ENCODE peak calls at places on chromosomes 5 and 9, in eight cellular contexts. Y is transverse colon, L is stomach, A is sigmoid colon, U is suprapubic skin, B is H1, G is K562, K is SK-N-SH. Z is an unnamed sample.

GRCh38 chr9:107755267-107755666 is 265.7 kb upstream of the KLF4 start:
- DNase-seq in U (no peak), K (no peak), Y (peak; percentile 73), L (no peak), G (no peak), B (no peak), A (no peak), Z (no peak)

GRCh38 chr9:35396560-35397215 is 93.2 kb upstream of the RUSC2 start:
- DNase-seq in B (no peak), G (no peak), A (no peak), Y (no peak), U (no peak), K (no peak), L (no peak), Z (no peak)

GRCh38 chr5:136749016-136749415 is 383.7 kb upstream of the TRPC7 start:
- DNase-seq in G (no peak), A (no peak), Y (no peak), L (no peak), K (no peak), B (no peak), U (no peak), Z (no peak)

GRCh38 chr9:7143801-7144200 is 386.0 kb downstream of the KDM4C start:
- DNase-seq in B (no peak), U (no peak), L (no peak), Y (no peak), K (no peak), G (no peak), A (no peak), Z (no peak)

GRCh38 chr5:149260761-149261160 is 10.9 kb upstream of the AFAP1L1 start:
- DNase-seq in U (no peak), Y (no peak), A (no peak), L (no peak), G (no peak), B (no peak), K (no peak), Z (no peak)

GRCh38 chr5:58462623-58463230 is 2.8 kb upstream of the PLK2 start:
- DNase-seq in U (no peak), Y (peak; percentile 32), L (peak; percentile 33), B (no peak), K (peak; percentile 30), A (no peak), G (peak; percentile 16), Z (no peak)

GRCh38 chr5:50666261-50667078 is at the start of gene PARP8:
- DNase-seq in U (peak; percentile 72), Y (peak; percentile 52), L (peak; percentile 51), A (peak; percentile 78), G (no peak), B (no peak), K (peak; percentile 83), Z (peak; percentile 93)

GRCh38 chr5:161165998-161166660 is 314.1 kb upstream of the ATP10B start:
- DNase-seq in G (no peak), U (no peak), A (no peak), Y (no peak), L (no peak), B (no peak), K (no peak), Z (no peak)

GRCh38 chr5:132773601-132774355 is 3.3 kb downstream of the SEPTIN8 start:
- DNase-seq in Y (no peak), U (no peak), L (no peak), K (no peak), B (no peak), G (peak; percentile 59), A (peak; percentile 47), Z (no peak)

GRCh38 chr5:56585973-56586740 is 229.2 kb upstream of the MAP3K1 start:
- DNase-seq in G (no peak), U (no peak), K (no peak), Y (no peak), B (no peak), A (peak; percentile 70), L (no peak), Z (no peak)

GRCh38 chr5:112914584-112914983 is 7.4 kb downstream of the REEP5 start:
- DNase-seq in B (no peak), Y (no peak), G (peak; percentile 39), L (no peak), U (no peak), K (no peak), A (no peak), Z (no peak)

GRCh38 chr5:130333089-130333488 is 428.8 kb downstream of the CHSY3 start:
- DNase-seq in Y (no peak), K (no peak), L (no peak), U (no peak), A (no peak), B (no peak), G (no peak), Z (no peak)

GRCh38 chr5:20555034-20555433 is 567.0 kb upstream of the CDH18 start:
- DNase-seq in A (no peak), Y (no peak), U (no peak), K (no peak), G (no peak), B (no peak), L (no peak), Z (no peak)

GRCh38 chr5:178118345-178118744 is 5.0 kb downstream of the N4BP3 start:
- DNase-seq in Y (no peak), K (no peak), G (no peak), A (no peak), L (no peak), B (no peak), U (no peak), Z (no peak)
- H3K4me3 ChIP-seq in Y (no peak overlapping the region), K (no peak overlapping the region), G (no peak overlapping the region), A (no peak overlapping the region), L (no peak overlapping the region), B (no peak overlapping the region), U (no peak overlapping the region), Z (no peak overlapping the region)

GRCh38 chr5:73367650-73368049 is 80.9 kb downstream of the FOXD1 start:
- DNase-seq in K (no peak), G (no peak), A (no peak), L (no peak), U (no peak), Y (no peak), B (no peak), Z (no peak)
- TF ChIP-seq EP300 in K (no peak), G (no peak), A (no peak), L (no peak), U (no peak), Y (no peak), B (no peak), Z (no peak)

GRCh38 chr9:94728719-94729118 is 2.2 kb downstream of the AOPEP start:
- DNase-seq in U (no peak), L (no peak), G (no peak), Y (no peak), A (no peak), K (no peak), B (no peak), Z (no peak)

GRCh38 chr9:94729199-94729598 is 2.7 kb downstream of the AOPEP start:
- DNase-seq in B (no peak), A (no peak), U (no peak), L (no peak), G (no peak), K (no peak), Y (no peak), Z (no peak)

GRCh38 chr9:94734054-94734754 is 7.7 kb downstream of the AOPEP start:
- DNase-seq in G (no peak), A (no peak), Y (no peak), K (no peak), U (no peak), L (no peak), B (no peak), Z (no peak)
- TF ChIP-seq POLR2AphosphoS5 in G (no peak), A (no peak), Y (no peak), K (no peak), U (no peak), L (no peak), B (no peak), Z (no peak)

DNA sequence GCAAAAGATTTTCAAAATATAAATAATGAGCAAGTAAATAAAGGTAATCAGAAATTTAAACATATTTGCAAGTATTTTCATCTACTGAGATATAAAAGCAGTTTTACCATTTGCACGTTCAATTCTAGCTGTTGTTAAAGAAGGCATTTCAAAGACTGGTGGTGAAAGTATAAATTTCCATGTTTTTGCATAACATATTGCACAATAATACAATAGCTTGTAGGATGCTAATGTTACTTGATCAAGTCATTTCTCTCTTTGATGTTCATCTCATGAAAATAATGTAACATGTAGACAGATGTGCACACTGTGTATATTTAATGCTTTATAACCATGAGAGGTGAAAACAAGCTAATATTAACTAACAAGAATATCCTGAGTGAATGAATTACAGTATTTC is 651.9 kb downstream of the CDH9 start:
- DNase-seq in L (no peak), G (no peak), U (no peak), K (no peak), Y (no peak), B (no peak), A (no peak), Z (no peak)
- H3K4me3 ChIP-seq in L (no peak overlapping the region), G (no peak overlapping the region), U (no peak overlapping the region), K (no peak overlapping the region), Y (no peak overlapping the region), B (no peak overlapping the region), A (no peak overlapping the region), Z (no peak overlapping the region)

GRCh38 chr5:124678992-124679519 is 67.4 kb downstream of the ZNF608 start:
- DNase-seq in L (no peak), K (no peak), A (no peak), U (no peak), Y (no peak), B (no peak), G (no peak), Z (no peak)

GRCh38 chr5:124685404-124685930 is 61.0 kb downstream of the ZNF608 start:
- DNase-seq in B (no peak), Y (no peak), U (no peak), A (no peak), K (no peak), L (no peak), G (no peak), Z (no peak)

GRCh38 chr5:124679578-124680210 is 66.7 kb downstream of the ZNF608 start:
- DNase-seq in Y (no peak), L (no peak), A (no peak), B (no peak), U (no peak), K (no peak), G (no peak), Z (no peak)

GRCh38 chr5:124686239-124687004 is 60.0 kb downstream of the ZNF608 start:
- DNase-seq in A (no peak), U (no peak), B (no peak), Y (no peak), K (no peak), L (no peak), G (no peak), Z (no peak)

GRCh38 chr5:124683917-124684555 is 62.4 kb downstream of the ZNF608 start:
- DNase-seq in G (no peak), A (no peak), Y (no peak), K (no peak), L (no peak), B (no peak), U (no peak), Z (no peak)
- TF ChIP-seq EP300 in G (no peak), A (no peak), Y (no peak), K (no peak), L (no peak), B (no peak), U (no peak), Z (no peak)